ENCODE peak calls at places on chromosome 1, in ten cellular contexts. N is OCI-LY7; G is GM23248; E is colonic mucosa; X is mammary epithelial cell; H is effector memory CD4-positive, alpha-beta T cell; V is left ventricle myocardium inferior; Y is mesenchymal stem cell; B is right atrium auricular region; L is heart right ventricle. A is an unnamed sample.

GRCh38 chr1:204991342-204991844 is 51.6 kb upstream of the CNTN2 start:
- DNase-seq in X (no peak), B (no peak), V (no peak), G (no peak), L (no peak), E (no peak), N (no peak), Y (no peak), H (no peak), A (no peak)

GRCh38 chr1:211326528-211327340 is at the start of gene TRAF5:
- DNase-seq in V (peak; percentile 57), Y (peak; percentile 57), G (peak; percentile 72), H (peak; percentile 27), B (no peak), N (peak; percentile 65), E (peak; percentile 63), L (peak; percentile 32), X (peak; percentile 6), A (peak; percentile 38)

GRCh38 chr1:17874665-17875064 is 119.5 kb downstream of the ACTL8 start:
- DNase-seq in E (no peak), Y (peak; percentile 89), G (peak; percentile 89), V (no peak), L (no peak), H (no peak), B (no peak), N (no peak), X (peak; percentile 22), A (no peak)

GRCh38 chr1:76269175-76269574 is 194.6 kb downstream of the ST6GALNAC3 start:
- DNase-seq in X (no peak), N (no peak), L (no peak), E (no peak), G (peak; percentile 79), H (no peak), B (no peak), V (no peak), Y (peak; percentile 71), A (no peak)

GRCh38 chr1:160797861-160798273 is 1.9 kb downstream of the LY9 start:
- DNase-seq in B (no peak), G (no peak), V (no peak), H (peak; percentile 57), E (no peak), N (peak; percentile 80), X (peak; percentile 75), L (no peak), Y (no peak), A (peak; percentile 15)

GRCh38 chr1:12229835-12230548 is at the start of gene VPS13D:
- DNase-seq in H (peak; percentile 68), L (peak; percentile 80), E (peak; percentile 83), V (peak; percentile 86), B (peak; percentile 68), N (peak; percentile 91), Y (peak; percentile 77), G (peak; percentile 95), X (peak; percentile 72), A (peak; percentile 83)

GRCh38 chr1:172167801-172168596 is 252.5 kb upstream of the C1orf105 start:
- DNase-seq in L (no peak), G (peak; percentile 65), N (no peak), V (no peak), B (no peak), Y (peak; percentile 77), X (peak; percentile 81), E (no peak), H (no peak), A (no peak)

GRCh38 chr1:179812501-179813292 is 64.9 kb downstream of the TOR1AIP2 start:
- DNase-seq in G (no peak), V (no peak), L (no peak), N (no peak), B (no peak), H (no peak), X (no peak), Y (no peak), E (no peak), A (no peak)

GRCh38 chr1:33170351-33171274 is 11.2 kb downstream of the TRIM62 start:
- DNase-seq in N (no peak), B (no peak), E (no peak), H (no peak), L (peak; percentile 83), G (no peak), Y (no peak), X (no peak), V (peak; percentile 75), A (no peak)

GRCh38 chr1:178946416-178946815 is 75.5 kb upstream of the ANGPTL1 start:
- DNase-seq in N (no peak), B (no peak), E (no peak), L (no peak), Y (no peak), G (no peak), H (no peak), V (no peak), X (no peak), A (no peak)

GRCh38 chr1:244327533-244327932 is 124.2 kb downstream of the ADSS2 start:
- DNase-seq in N (no peak), V (no peak), Y (no peak), X (no peak), G (no peak), E (no peak), B (no peak), L (no peak), H (no peak), A (no peak)

GRCh38 chr1:40755052-40755451 is 28.5 kb upstream of the KCNQ4 start:
- DNase-seq in H (no peak), L (no peak), V (no peak), B (no peak), G (no peak), X (peak; percentile 52), N (no peak), E (no peak), Y (peak; percentile 22), A (no peak)

GRCh38 chr1:226685196-226685820 is 53.8 kb downstream of the ITPKB start:
- DNase-seq in B (no peak), V (no peak), Y (no peak), X (no peak), N (no peak), L (no peak), G (no peak), E (no peak), H (no peak), A (no peak)
- H3K4me1 ChIP-seq in B (no peaks in the 10 kb centered on the region), V (peaks cover 98% of the 10 kb centered on the region), Y (peaks cover 7% of the 10 kb centered on the region), X (peaks cover 3% of the 10 kb centered on the region), N (peaks cover 99% of the 10 kb centered on the region), L (no peaks in the 10 kb centered on the region), G (peaks cover 5% of the 10 kb centered on the region), E (no peaks in the 10 kb centered on the region), H (peaks cover 95% of the 10 kb centered on the region), A (peaks cover 7% of the 10 kb centered on the region)

DNA sequence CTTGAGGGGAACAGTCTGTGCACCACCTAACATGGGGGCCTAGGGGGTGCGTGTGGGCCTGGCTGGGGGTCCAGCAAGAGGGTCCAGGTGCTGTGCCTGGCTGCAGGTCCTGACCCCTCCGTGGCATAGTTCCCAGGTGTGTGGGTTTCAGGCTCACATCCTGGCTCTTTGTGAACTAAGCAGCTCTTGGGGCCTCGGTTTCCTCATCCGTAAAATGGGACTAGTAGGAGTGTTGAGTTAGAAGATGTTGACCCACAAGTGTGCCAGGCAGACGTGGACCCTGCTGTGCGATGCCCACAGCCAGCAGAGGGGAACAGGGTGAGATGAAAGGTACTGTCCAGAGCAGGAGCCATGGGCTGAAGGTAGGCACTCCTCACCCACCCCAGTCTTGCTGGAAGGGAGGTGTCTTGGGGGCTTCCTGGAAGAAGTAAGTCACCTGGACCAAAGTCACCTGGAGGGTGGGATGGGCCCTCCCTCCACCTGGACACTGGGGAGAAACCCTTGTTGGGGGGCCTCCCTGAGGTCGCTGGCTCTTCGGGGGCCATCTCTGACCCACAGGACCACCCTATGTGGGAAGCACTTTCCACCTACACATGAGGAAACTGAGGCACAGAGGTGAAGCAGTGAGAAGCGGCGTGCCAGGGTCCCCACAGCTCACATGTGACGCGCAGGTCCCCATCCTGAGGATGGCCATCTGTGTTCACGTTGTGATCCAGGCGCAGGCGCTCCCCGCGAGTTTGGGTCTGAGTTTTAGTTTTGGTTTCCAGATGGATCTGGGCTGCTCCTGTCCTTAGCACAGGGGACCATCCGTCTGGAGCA is 1.4 kb downstream of the ARHGEF16 start:
- DNase-seq in N (no peak), V (no peak), H (no peak), Y (no peak), G (no peak), B (no peak), E (no peak), X (no peak), L (no peak), A (no peak)
- H3K27ac ChIP-seq in N (no peak overlapping the region), V (peak overlapping the region; percentile 68), H (no peak overlapping the region), Y (no peak overlapping the region), G (no peak overlapping the region), B (no peak overlapping the region), E (peak overlapping the region; percentile 91), X (no peak overlapping the region), L (no peak overlapping the region), A (no peak overlapping the region)

GRCh38 chr1:226309398-226310122 is 596 bp upstream of the LIN9 start:
- DNase-seq in X (no peak), L (peak; percentile 7), G (peak; percentile 60), Y (peak; percentile 70), N (peak; percentile 48), B (no peak), V (peak; percentile 20), H (no peak), E (peak; percentile 35), A (peak; percentile 29)
- H3K4me1 ChIP-seq in X (peaks cover 23% of the 10 kb centered on the region), L (peaks cover 31% of the 10 kb centered on the region), G (peaks cover 4% of the 10 kb centered on the region), Y (peaks cover 5% of the 10 kb centered on the region), N (peaks cover 46% of the 10 kb centered on the region), B (no peaks in the 10 kb centered on the region), V (peaks cover 39% of the 10 kb centered on the region), H (peaks cover 11% of the 10 kb centered on the region), E (peaks cover 8% of the 10 kb centered on the region), A (peaks cover 4% of the 10 kb centered on the region)

GRCh38 chr1:201275266-201275666 is 8.0 kb upstream of the PKP1 start:
- DNase-seq in V (peak; percentile 73), G (peak; percentile 98), Y (no peak), X (peak; percentile 100), L (peak; percentile 77), B (peak; percentile 67), E (peak; percentile 85), H (no peak), N (no peak), A (no peak)

GRCh38 chr1:201279313-201279712 is 4.0 kb upstream of the PKP1 start:
- DNase-seq in N (no peak), L (no peak), E (no peak), V (no peak), H (no peak), B (no peak), X (no peak), Y (no peak), G (peak; percentile 91), A (no peak)

GRCh38 chr1:201274616-201275265 is 8.6 kb upstream of the PKP1 start:
- DNase-seq in B (no peak), H (no peak), E (no peak), V (no peak), N (no peak), L (no peak), X (no peak), Y (no peak), G (peak; percentile 20), A (no peak)

GRCh38 chr1:201277441-201277840 is 5.9 kb upstream of the PKP1 start:
- DNase-seq in V (no peak), H (no peak), L (no peak), N (no peak), B (no peak), X (no peak), Y (no peak), E (no peak), G (no peak), A (no peak)

DNA sequence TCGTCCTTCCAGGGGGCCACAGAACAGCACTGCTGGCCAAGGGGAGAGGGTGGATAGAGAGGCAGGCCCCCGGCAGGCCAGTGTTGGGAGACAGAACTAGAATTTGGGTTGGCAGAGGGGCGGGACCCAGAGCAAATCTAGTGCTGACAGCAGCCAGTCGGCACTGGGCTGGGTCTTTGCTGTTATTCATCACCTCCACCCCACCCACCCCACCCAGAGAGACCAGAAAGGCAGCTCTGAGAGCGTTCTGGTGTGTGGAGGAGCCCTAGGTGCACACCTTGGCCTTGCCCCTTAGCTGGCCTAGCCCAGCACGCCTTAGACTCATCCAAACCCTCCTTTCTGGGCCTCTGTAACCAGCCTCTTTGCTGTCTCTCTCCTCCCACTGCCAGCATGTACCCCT is 6.4 kb upstream of the PKP1 start:
- DNase-seq in N (no peak), E (peak; percentile 68), X (no peak), V (no peak), H (no peak), G (no peak), Y (no peak), B (no peak), L (no peak), A (no peak)
- H3K27ac ChIP-seq in N (no peak overlapping the region), E (no peak overlapping the region), X (no peak overlapping the region), V (no peak overlapping the region), H (no peak overlapping the region), G (no peak overlapping the region), Y (no peak overlapping the region), B (no peak overlapping the region), L (no peak overlapping the region), A (no peak overlapping the region)